ENCODE peak calls at places on chromosome 4, in four cellular contexts. R, Q, V and T are unnamed samples.

GRCh38 chr4:24752140-24752539 is 43.2 kb upstream of the SOD3 start:
- DNase-seq in R (no peak), Q (no peak), V (no peak), T (no peak)

GRCh38 chr4:153267013-153267412 is 62.8 kb downstream of the TRIM2 start:
- DNase-seq in R (no peak), Q (no peak), V (no peak), T (no peak)

GRCh38 chr4:159103406-159104131 is 690 bp downstream of the RAPGEF2 start:
- DNase-seq in R (peak), Q (peak), V (peak), T (peak)

GRCh38 chr4:159296061-159296460 is 193.2 kb downstream of the RAPGEF2 start:
- DNase-seq in R (no peak), Q (no peak), V (peak), T (no peak)

GRCh38 chr4:21011106-21011505 is 310.8 kb downstream of the PACRGL start:
- DNase-seq in R (no peak), Q (no peak), V (no peak), T (no peak)

GRCh38 chr4:169008478-169008877 is 1.6 kb downstream of the CBR4 start:
- DNase-seq in R (no peak), Q (no peak), V (no peak), T (no peak)

GRCh38 chr4:56655627-56656345 is 25.3 kb downstream of the HOPX start:
- DNase-seq in R (peak), Q (peak), V (no peak), T (peak)

GRCh38 chr4:81827568-81828202 is 356.0 kb upstream of the RASGEF1B start:
- DNase-seq in R (no peak), Q (no peak), V (no peak), T (no peak)

GRCh38 chr4:81538712-81539432 is 67.2 kb upstream of the RASGEF1B start:
- DNase-seq in R (no peak), Q (no peak), V (no peak), T (no peak)

GRCh38 chr4:7159923-7160322 is 32.4 kb upstream of the SORCS2 start:
- DNase-seq in R (no peak), Q (no peak), V (no peak), T (no peak)

GRCh38 chr4:69828828-69829227 is 31.1 kb downstream of the SULT1E1 start:
- DNase-seq in R (no peak), Q (no peak), V (peak), T (no peak)

GRCh38 chr4:69818060-69818639 is 41.8 kb downstream of the SULT1E1 start:
- DNase-seq in R (no peak), Q (no peak), V (no peak), T (no peak)

GRCh38 chr4:69823048-69823447 is 36.9 kb downstream of the SULT1E1 start:
- DNase-seq in R (no peak), Q (no peak), V (no peak), T (no peak)

GRCh38 chr4:69822198-69822597 is 37.7 kb downstream of the SULT1E1 start:
- DNase-seq in R (no peak), Q (no peak), V (no peak), T (no peak)

DNA sequence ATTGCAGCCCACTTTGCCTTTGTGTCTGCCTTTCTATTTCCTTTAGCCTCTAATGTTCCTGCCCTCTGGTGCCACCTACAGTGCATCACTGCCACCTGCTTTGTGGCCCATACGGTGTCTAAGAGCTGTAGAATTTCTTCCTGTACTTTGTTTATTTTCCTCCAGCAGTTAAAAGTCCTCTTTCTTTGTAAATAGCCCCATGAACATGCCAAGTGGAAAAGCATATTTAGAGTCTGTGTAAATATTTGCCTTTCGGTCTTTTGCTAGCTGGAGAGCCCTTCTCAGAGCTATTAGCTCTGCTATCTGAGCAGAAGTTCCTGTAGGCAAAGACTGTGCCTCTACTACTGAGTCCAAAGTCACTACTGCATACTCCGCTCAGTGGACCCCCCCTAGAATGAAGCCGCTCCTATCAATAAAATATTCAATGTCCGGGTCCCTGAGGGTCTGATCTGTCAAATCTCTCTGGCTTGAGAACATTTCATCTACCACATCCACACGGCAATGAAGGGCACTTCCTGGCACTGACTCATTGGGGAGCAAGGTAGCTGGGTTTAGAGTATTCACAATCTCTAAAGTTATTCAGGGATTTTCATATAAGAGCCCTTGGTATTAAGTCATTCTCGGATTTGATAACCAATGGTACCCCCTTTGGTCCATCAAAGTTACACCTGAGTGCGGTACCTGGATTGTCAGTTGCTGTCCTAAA is 36.3 kb downstream of the SULT1E1 start:
- DNase-seq in R (no peak), Q (peak), V (peak), T (no peak)
- TF ChIP-seq CTCF in R (no peak), Q (peak), V (peak), T (peak)

GRCh38 chr4:111778543-111778942 is 366.7 kb upstream of the FAM241A start:
- DNase-seq in R (no peak), Q (no peak), V (peak), T (no peak)
- TF ChIP-seq CTCF in R (no peak), Q (no peak), V (no peak), T (no peak)

GRCh38 chr4:154744341-154744948 is 645 bp downstream of the LRAT start:
- DNase-seq in R (no peak), Q (peak), V (no peak), T (no peak)
- TF ChIP-seq CTCF in R (no peak), Q (no peak), V (no peak), T (no peak)

GRCh38 chr4:156578713-156579112 is 392.9 kb downstream of the PDGFC start:
- DNase-seq in R (no peak), Q (no peak), V (no peak), T (no peak)

GRCh38 chr4:156576946-156577345 is 394.7 kb downstream of the PDGFC start:
- DNase-seq in R (no peak), Q (no peak), V (no peak), T (no peak)

GRCh38 chr4:156571146-156571545 is 400.5 kb downstream of the PDGFC start:
- DNase-seq in R (no peak), Q (no peak), V (no peak), T (no peak)

GRCh38 chr4:156578005-156578404 is 393.6 kb downstream of the PDGFC start:
- DNase-seq in R (no peak), Q (no peak), V (no peak), T (no peak)

DNA sequence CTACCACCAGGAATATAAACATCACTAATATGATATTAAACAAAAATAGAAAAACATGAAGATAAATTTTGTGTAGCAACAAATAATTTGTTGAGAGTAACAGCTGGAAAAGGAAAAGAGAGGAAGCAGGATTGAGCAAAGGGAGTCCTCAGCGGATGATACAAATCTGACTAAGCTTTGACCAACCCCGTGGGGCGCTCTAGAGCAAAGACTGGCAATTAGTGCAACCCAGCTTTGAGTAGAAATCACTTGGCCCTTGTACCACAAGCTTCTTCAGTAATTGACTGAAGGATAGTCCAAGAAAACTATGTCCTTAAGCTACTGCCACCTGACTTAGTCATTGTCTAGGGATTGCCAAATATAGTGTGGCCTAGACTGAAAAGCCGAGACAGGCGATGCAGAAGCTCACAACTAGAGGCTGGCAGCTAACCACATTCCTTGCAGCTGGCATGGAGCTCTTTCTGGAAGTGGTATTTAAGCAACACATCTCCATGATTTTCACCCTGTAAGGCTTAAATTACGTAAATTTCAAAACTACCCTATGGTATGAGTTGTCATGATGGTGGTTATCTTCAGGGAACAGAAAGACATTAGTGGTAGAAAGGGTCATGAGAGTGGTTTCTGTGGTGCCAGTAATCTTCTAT is 396.0 kb downstream of the PDGFC start:
- DNase-seq in R (no peak), Q (peak), V (no peak), T (no peak)
- TF ChIP-seq CTCF in R (no peak), Q (peak), V (no peak), T (no peak)

GRCh38 chr4:91631335-91631734 is 672.4 kb upstream of the GRID2 start:
- DNase-seq in R (no peak), Q (no peak), V (no peak), T (no peak)
- TF ChIP-seq CTCF in R (no peak), Q (no peak), V (no peak), T (no peak)

GRCh38 chr4:104457308-104457981 is 37.2 kb downstream of the CXXC4 start:
- DNase-seq in R (no peak), Q (no peak), V (no peak), T (no peak)

GRCh38 chr4:104447346-104447745 is 47.3 kb downstream of the CXXC4 start:
- DNase-seq in R (no peak), Q (no peak), V (no peak), T (no peak)

GRCh38 chr4:104446431-104446925 is 48.2 kb downstream of the CXXC4 start:
- DNase-seq in R (no peak), Q (no peak), V (no peak), T (no peak)

GRCh38 chr4:104449537-104449936 is 45.2 kb downstream of the CXXC4 start:
- DNase-seq in R (no peak), Q (no peak), V (no peak), T (no peak)

DNA sequence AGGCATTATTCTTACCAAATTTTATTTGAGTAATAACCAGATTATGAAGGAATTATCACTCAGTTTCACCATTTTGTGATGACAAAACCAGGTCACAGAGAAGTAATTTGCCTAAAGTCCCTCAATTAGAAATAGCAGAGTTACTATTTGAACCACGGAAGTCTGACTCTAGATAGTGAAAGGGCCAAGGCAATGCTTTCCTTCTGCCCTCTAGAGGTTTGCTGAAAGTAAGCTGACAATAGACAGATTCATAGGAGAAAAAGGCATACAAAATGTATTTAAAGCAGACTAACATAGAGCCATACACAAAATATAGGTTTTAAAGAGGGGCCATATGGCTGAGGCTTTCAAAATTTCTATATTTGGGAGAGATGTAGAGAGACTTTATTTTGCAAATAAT is 43.1 kb downstream of the CXXC4 start:
- DNase-seq in R (no peak), Q (no peak), V (no peak), T (no peak)
- TF ChIP-seq CTCF in R (no peak), Q (no peak), V (peak), T (no peak)